ENCODE peak calls at places on chromosomes 4 and X, in nine cellular contexts. O is tibial artery, I is upper lobe of left lung, F is MM.1S, X is IMR-90, G is SK-N-SH, V is spleen, Y is RWPE2, E is hepatocyte. D is an unnamed sample. For H3K27me3, the result is how much of the 10 kb centered on the place peaks cover.

GRCh38 chrX:140040397-140040796 is 75.1 kb upstream of the CXorf66 start:
- DNase-seq in O (no peak), X (no peak), I (no peak), E (peak), V (no peak), Y (no peak), G (no peak), F (no peak), D (no peak)

GRCh38 chr4:6974138-6974848 is 64.7 kb downstream of the TBC1D14 start:
- DNase-seq in O (peak), G (peak), X (peak), Y (no peak), I (no peak), V (peak), E (peak), F (peak), D (no peak)

GRCh38 chr4:147831452-147832192 is 99.7 kb downstream of the ARHGAP10 start:
- DNase-seq in Y (peak), I (no peak), O (peak), X (peak), G (no peak), V (no peak), F (no peak), E (peak), D (no peak)

GRCh38 chr4:90317785-90318184 is 190.6 kb downstream of the CCSER1 start:
- DNase-seq in I (no peak), O (no peak), Y (no peak), X (peak), E (no peak), V (no peak), G (no peak), F (no peak), D (no peak)

GRCh38 chr4:94349193-94349592 is 6.6 kb upstream of the HPGDS start:
- DNase-seq in O (no peak), F (no peak), X (peak), E (no peak), I (no peak), G (no peak), V (no peak), Y (no peak), D (no peak)

GRCh38 chr4:153465922-153466636 is at the start of gene TMEM131L:
- DNase-seq in V (peak), Y (no peak), E (peak), X (peak), O (peak), I (peak), G (peak), F (peak), D (peak)

GRCh38 chr4:174865418-174865985 is 36.5 kb upstream of the GLRA3 start:
- DNase-seq in F (no peak), X (no peak), G (no peak), I (no peak), O (no peak), E (no peak), Y (no peak), V (no peak), D (no peak)

GRCh38 chrX:153494541-153495361 is at the start of gene BGN:
- DNase-seq in G (peak), E (peak), O (peak), V (no peak), I (peak), X (peak), Y (no peak), F (no peak), D (no peak)

GRCh38 chrX:107482046-107482445 is 32.6 kb downstream of the FRMPD3 start:
- DNase-seq in X (no peak), Y (no peak), E (no peak), G (no peak), F (no peak), I (no peak), V (no peak), O (no peak), D (no peak)

GRCh38 chr4:138405934-138406567 is 163.9 kb upstream of the SLC7A11 start:
- DNase-seq in O (no peak), F (no peak), Y (no peak), G (no peak), V (no peak), I (no peak), X (peak), E (no peak), D (peak)

GRCh38 chr4:121669163-121669550 is 27.6 kb downstream of the ANXA5 start:
- DNase-seq in E (no peak), X (peak), Y (no peak), O (no peak), F (no peak), V (no peak), I (no peak), G (no peak), D (no peak)

GRCh38 chrX:4850312-4850711 is 1136.9 kb upstream of the PRKX start:
- DNase-seq in G (no peak), E (no peak), O (no peak), V (no peak), F (no peak), X (no peak), Y (no peak), I (no peak), D (no peak)

GRCh38 chrX:22037225-22037624 is 5.1 kb downstream of the PHEX start:
- DNase-seq in Y (no peak), I (no peak), G (no peak), V (no peak), E (no peak), X (no peak), F (no peak), O (no peak), D (no peak)

GRCh38 chrX:145792281-145792680 is 25.3 kb upstream of the SLITRK2 start:
- DNase-seq in G (no peak), E (no peak), O (no peak), X (no peak), I (no peak), Y (no peak), F (no peak), V (no peak), D (no peak)

GRCh38 chr4:115370012-115370411 is 256.6 kb upstream of the NDST4 start:
- DNase-seq in G (no peak), F (no peak), O (no peak), Y (no peak), I (no peak), E (no peak), X (no peak), V (no peak), D (no peak)

GRCh38 chr4:89724716-89725115 is 112.2 kb downstream of the SNCA start:
- DNase-seq in Y (no peak), X (peak), G (no peak), E (no peak), V (no peak), O (no peak), I (no peak), F (no peak), D (no peak)

GRCh38 chr4:19999775-20000414 is 251.8 kb upstream of the SLIT2 start:
- DNase-seq in V (no peak), Y (no peak), G (peak), O (no peak), X (no peak), I (no peak), E (no peak), F (no peak), D (no peak)

GRCh38 chrX:38052096-38052495 is 45.7 kb downstream of the SYTL5 start:
- DNase-seq in E (no peak), O (no peak), I (no peak), G (no peak), F (no peak), V (no peak), X (peak), Y (no peak), D (no peak)

GRCh38 chr4:186622788-186623464 is 67.6 kb upstream of the MTNR1A start:
- DNase-seq in X (peak), F (no peak), O (peak), E (no peak), G (no peak), I (no peak), Y (no peak), V (no peak), D (no peak)

GRCh38 chrX:119692241-119693031 is 532 bp downstream of the SEPTIN6 start:
- DNase-seq in G (peak), O (peak), V (peak), I (peak), Y (no peak), X (peak), E (peak), F (peak), D (peak)

GRCh38 chrX:145751943-145752342 is 65.7 kb upstream of the SLITRK2 start:
- DNase-seq in V (no peak), X (no peak), G (no peak), F (no peak), Y (no peak), E (no peak), O (no peak), I (no peak), D (no peak)

GRCh38 chrX:132412208-132412607 is 76.6 kb downstream of the MBNL3 start:
- DNase-seq in E (no peak), F (no peak), V (no peak), Y (no peak), G (no peak), O (no peak), X (no peak), I (no peak), D (no peak)

GRCh38 chr4:143185253-143186107 is 763 bp downstream of the USP38 start:
- DNase-seq in O (no peak), Y (peak), G (peak), V (peak), I (no peak), X (peak), E (peak), F (peak), D (no peak)

GRCh38 chr4:22063613-22064012 is 115.0 kb upstream of the KCNIP4 start:
- DNase-seq in I (no peak), G (no peak), X (no peak), E (peak), V (no peak), F (no peak), O (no peak), Y (no peak), D (no peak)

GRCh38 chr4:119646347-119647071 is 17.9 kb upstream of the PDE5A start:
- DNase-seq in F (no peak), X (peak), V (no peak), O (no peak), Y (no peak), G (no peak), I (no peak), E (peak), D (no peak)

GRCh38 chr4:103754844-103755243 is 35.1 kb upstream of the TACR3 start:
- DNase-seq in X (no peak), V (no peak), E (peak), O (no peak), Y (peak), F (no peak), I (no peak), G (no peak), D (no peak)

GRCh38 chr4:177680308-177680707 is 238.1 kb upstream of the AGA start:
- DNase-seq in I (no peak), Y (no peak), X (no peak), O (no peak), E (no peak), G (no peak), F (peak), V (no peak), D (no peak)

GRCh38 chrX:119222932-119223331 is 13.2 kb upstream of the PGRMC1 start:
- DNase-seq in F (no peak), I (peak), X (no peak), Y (no peak), V (no peak), O (no peak), G (peak), E (no peak), D (no peak)

GRCh38 chr4:89196745-89197144 is 85.4 kb downstream of the TIGD2 start:
- DNase-seq in Y (no peak), G (no peak), I (no peak), V (no peak), F (no peak), E (peak), X (no peak), O (no peak), D (no peak)

GRCh38 chrX:119218198-119218597 is 17.9 kb upstream of the PGRMC1 start:
- DNase-seq in E (no peak), V (no peak), I (no peak), O (no peak), X (peak), G (peak), F (no peak), Y (no peak), D (no peak)

GRCh38 chr4:155599596-155599995 is 67.1 kb upstream of the GUCY1A1 start:
- DNase-seq in O (no peak), I (no peak), V (no peak), G (no peak), E (no peak), Y (no peak), X (no peak), F (no peak), D (no peak)

GRCh38 chr4:37453004-37453360 is 208.4 kb downstream of the NWD2 start:
- DNase-seq in E (peak), I (no peak), O (no peak), G (peak), Y (no peak), F (peak), V (no peak), X (peak), D (peak)

GRCh38 chr4:143616771-143617170 is 83.7 kb downstream of the FREM3 start:
- DNase-seq in V (no peak), Y (no peak), E (no peak), G (no peak), F (no peak), I (no peak), O (no peak), X (no peak), D (peak)

GRCh38 chr4:6371827-6372226 is 100.6 kb downstream of the PPP2R2C start:
- DNase-seq in I (no peak), V (no peak), F (no peak), X (no peak), E (no peak), Y (no peak), G (no peak), O (no peak), D (no peak)

GRCh38 chr4:113665036-113665435 is 96.5 kb downstream of the CAMK2D start:
- DNase-seq in O (no peak), X (no peak), F (no peak), G (no peak), V (no peak), Y (no peak), E (no peak), I (no peak), D (no peak)

GRCh38 chrX:20350598-20350997 is 83.9 kb upstream of the RPS6KA3 start:
- DNase-seq in V (no peak), F (no peak), X (no peak), Y (no peak), O (no peak), E (no peak), G (no peak), I (no peak), D (no peak)

GRCh38 chrX:20352935-20353336 is 86.2 kb upstream of the RPS6KA3 start:
- DNase-seq in Y (no peak), I (no peak), G (no peak), E (no peak), V (no peak), F (no peak), X (no peak), O (no peak), D (peak)

GRCh38 chrX:20354505-20354904 is 87.8 kb upstream of the RPS6KA3 start:
- DNase-seq in X (no peak), E (no peak), Y (no peak), F (no peak), I (no peak), G (no peak), V (no peak), O (no peak), D (no peak)

GRCh38 chrX:20352504-20352903 is 85.8 kb upstream of the RPS6KA3 start:
- DNase-seq in O (no peak), E (no peak), G (no peak), V (no peak), Y (no peak), F (no peak), X (no peak), I (no peak), D (peak)

GRCh38 chrX:20355187-20355586 is 88.5 kb upstream of the RPS6KA3 start:
- DNase-seq in Y (no peak), O (no peak), I (no peak), F (no peak), G (no peak), V (no peak), X (no peak), E (no peak), D (no peak)
- H3K27me3 ChIP-seq in Y (under half), O (under half), I (under half), F (under half), G (under half), V (under half), X (under half), E (under half), D (under half)

GRCh38 chrX:130084651-130085237 is 25.6 kb downstream of the ELF4 start:
- DNase-seq in Y (no peak), X (no peak), E (no peak), V (no peak), O (no peak), G (no peak), I (no peak), F (peak), D (peak)
- H3K4me3 ChIP-seq in Y (no peak), X (no peak), E (no peak), V (peak), O (no peak), G (no peak), I (no peak), F (no peak), D (peak)

GRCh38 chrX:110440016-110440805 is 81.6 kb downstream of the RTL9 start:
- DNase-seq in Y (no peak), X (no peak), G (no peak), E (no peak), O (no peak), V (no peak), F (no peak), I (no peak), D (no peak)

GRCh38 chrX:110444996-110445395 is 86.3 kb downstream of the RTL9 start:
- DNase-seq in Y (no peak), I (no peak), F (no peak), X (no peak), O (no peak), V (no peak), G (no peak), E (no peak), D (no peak)

GRCh38 chrX:110437686-110438085 is 79.0 kb downstream of the RTL9 start:
- DNase-seq in G (no peak), X (no peak), V (no peak), I (no peak), F (no peak), Y (no peak), O (no peak), E (no peak), D (no peak)

GRCh38 chrX:110448459-110448858 is 89.8 kb downstream of the RTL9 start:
- DNase-seq in V (no peak), X (no peak), O (no peak), Y (no peak), G (no peak), I (no peak), F (no peak), E (no peak), D (no peak)

DNA sequence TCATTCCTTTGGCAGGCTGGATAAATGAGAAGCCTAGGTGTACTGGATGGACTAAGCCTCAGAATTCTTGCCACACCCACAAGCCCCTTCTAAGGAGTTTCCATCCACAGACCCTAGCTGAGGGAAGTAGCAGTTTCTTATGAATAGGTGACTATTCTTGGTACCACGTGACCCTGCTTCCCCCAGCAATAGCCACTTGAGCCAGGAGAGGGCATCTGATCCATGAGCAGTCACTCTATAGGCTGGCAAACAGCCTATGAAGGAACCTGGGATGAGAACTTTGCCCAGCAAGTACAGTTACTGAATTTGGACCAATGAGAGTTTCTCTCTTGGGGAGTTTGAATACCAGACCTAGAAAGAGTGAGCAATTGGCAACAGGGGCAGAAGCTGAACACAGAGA is 84.0 kb downstream of the RTL9 start:
- DNase-seq in F (peak), X (peak), I (no peak), Y (no peak), V (no peak), O (no peak), G (peak), E (peak), D (peak)
- TF ChIP-seq CTCF in F (peak), X (peak), I (no peak), Y (peak), V (no peak), O (no peak), G (peak), E (peak), D (peak)

DNA sequence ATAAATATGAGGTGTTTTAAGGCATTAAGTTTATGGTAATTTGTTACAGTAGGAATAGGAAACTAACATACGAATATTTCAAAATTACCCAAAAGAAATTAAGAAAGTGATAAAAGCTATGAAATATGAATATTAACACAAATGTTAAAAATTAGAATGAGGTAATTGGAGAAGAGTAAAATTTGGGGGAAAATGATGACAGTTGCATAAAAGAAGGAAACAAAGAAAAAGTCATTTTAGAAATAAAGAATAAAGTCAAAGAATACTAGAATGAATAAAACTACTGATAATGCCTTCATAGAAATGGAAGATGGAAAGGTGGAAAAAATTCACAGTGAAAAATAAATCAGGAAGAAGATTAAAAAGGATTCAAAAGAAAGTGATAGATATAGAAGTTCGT is 522.9 kb upstream of the NR3C2 start:
- DNase-seq in E (no peak), I (no peak), F (no peak), G (no peak), O (no peak), V (no peak), Y (no peak), X (no peak), D (no peak)
- H3K27me3 ChIP-seq in E (under half), I (under half), F (under half), G (under half), O (under half), V (under half), Y (under half), X (under half), D (under half)

GRCh38 chrX:110125435-110125834 is 122.5 kb downstream of the TMEM164 start:
- DNase-seq in E (peak), I (no peak), X (peak), G (peak), F (no peak), V (no peak), Y (no peak), O (no peak), D (no peak)
- H3K4me3 ChIP-seq in E (no peak), I (no peak), X (no peak), G (no peak), F (no peak), V (no peak), Y (no peak), O (no peak), D (no peak)

GRCh38 chr4:36235306-36235705 is 9.0 kb downstream of the ARAP2 start:
- DNase-seq in G (no peak), I (no peak), X (peak), E (peak), Y (no peak), V (no peak), O (no peak), F (no peak), D (no peak)
- TF ChIP-seq CTCF in G (no peak), I (no peak), X (no peak), E (no peak), Y (no peak), V (no peak), O (no peak), F (no peak), D (no peak)

DNA sequence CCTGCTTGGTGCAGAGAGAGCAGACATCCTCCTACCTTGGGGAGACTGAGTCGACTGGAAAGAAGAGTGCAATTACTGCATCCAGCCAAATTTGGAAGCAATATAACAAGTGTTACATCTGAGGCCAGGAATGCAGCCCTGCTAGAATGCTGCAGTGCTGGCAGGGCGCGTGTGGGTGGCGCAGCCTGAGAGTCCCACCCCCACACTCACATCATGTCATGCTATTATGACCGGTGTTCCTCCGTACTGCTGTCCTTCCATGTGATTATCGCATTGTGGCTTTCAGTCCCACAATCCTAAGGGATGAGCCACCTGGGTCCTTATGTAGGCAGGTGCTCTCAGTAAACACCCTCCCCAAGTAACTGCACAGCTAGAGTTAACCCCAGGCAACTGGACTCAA is 122.6 kb upstream of the CPEB2 start:
- DNase-seq in F (no peak), V (no peak), O (no peak), G (no peak), E (no peak), X (no peak), I (peak), Y (no peak), D (no peak)
- H3K27me3 ChIP-seq in F (under half), V (under half), O (under half), G (under half), E (under half), X (under half), I (under half), Y (under half), D (under half)

GRCh38 chr4:171962110-171962509 is 148.9 kb downstream of the GALNTL6 start:
- DNase-seq in V (no peak), Y (no peak), F (no peak), X (no peak), O (no peak), G (no peak), E (no peak), I (no peak), D (no peak)

GRCh38 chr4:171966356-171966755 is 153.2 kb downstream of the GALNTL6 start:
- DNase-seq in Y (no peak), E (no peak), F (no peak), I (no peak), O (no peak), X (no peak), G (no peak), V (no peak), D (no peak)
- H3K4me3 ChIP-seq in Y (no peak), E (no peak), F (no peak), I (no peak), O (no peak), X (no peak), G (no peak), V (no peak), D (no peak)

D was measured in GM06990.